ENCODE peak calls at places on chromosomes 1 and 21, in seven cellular contexts. T, F, Z, B, G, K and I are unnamed samples.

GRCh38 chr1:196409586-196409985 is 198.7 kb downstream of the KCNT2 start:
- DNase-seq in T (no peak), F (no peak), Z (no peak), B (no peak), G (no peak), K (no peak), I (no peak)

GRCh38 chr1:215260711-215261110 is 178.2 kb downstream of the KCNK2 start:
- DNase-seq in T (no peak), F (no peak), Z (no peak), B (no peak), G (no peak), K (no peak), I (no peak)

GRCh38 chr1:6743189-6744101 is 41.8 kb upstream of the CAMTA1 start:
- DNase-seq in T (peak), F (no peak), Z (no peak), B (peak), G (peak), K (no peak), I (peak)

GRCh38 chr1:44808938-44809917 is 905 bp downstream of the BTBD19 start:
- DNase-seq in T (peak), F (no peak), Z (peak), B (peak), G (peak), K (no peak), I (peak)

GRCh38 chr1:119008483-119009299 is 20.5 kb upstream of the TBX15 start:
- DNase-seq in T (peak), F (peak), Z (no peak), B (no peak), G (peak), K (no peak), I (peak)

GRCh38 chr1:10671090-10671489 is 125.4 kb downstream of the CASZ1 start:
- DNase-seq in T (peak), F (no peak), Z (no peak), B (no peak), G (no peak), K (no peak), I (no peak)

GRCh38 chr1:33633019-33633801 is 160.8 kb downstream of the ZSCAN20 start:
- DNase-seq in T (peak), F (peak), Z (peak), B (peak), G (peak), K (peak), I (peak)

GRCh38 chr1:54548389-54549044 is 489 bp downstream of the ACOT11 start:
- DNase-seq in T (no peak), F (no peak), Z (no peak), B (peak), G (no peak), K (no peak), I (no peak)

GRCh38 chr1:66262233-66262632 is 271.7 kb upstream of the SGIP1 start:
- DNase-seq in T (peak), F (no peak), Z (no peak), B (no peak), G (peak), K (no peak), I (peak)

GRCh38 chr1:87134625-87135024 is 194.1 kb upstream of the LMO4 start:
- DNase-seq in T (no peak), F (no peak), Z (no peak), B (no peak), G (no peak), K (no peak), I (no peak)

GRCh38 chr1:168260393-168260792 is 20.3 kb upstream of the TBX19 start:
- DNase-seq in T (no peak), F (peak), Z (no peak), B (no peak), G (no peak), K (no peak), I (no peak)

GRCh38 chr1:229749992-229750391 is 123.9 kb downstream of the URB2 start:
- DNase-seq in T (no peak), F (no peak), Z (no peak), B (no peak), G (no peak), K (no peak), I (no peak)

GRCh38 chr1:59062743-59063142 is 234.2 kb upstream of the FGGY start:
- DNase-seq in T (peak), F (no peak), Z (no peak), B (no peak), G (peak), K (no peak), I (no peak)

GRCh38 chr1:6003568-6004411 is 11.6 kb upstream of the NPHP4 start:
- DNase-seq in T (no peak), F (peak), Z (no peak), B (no peak), G (no peak), K (no peak), I (no peak)

GRCh38 chr1:184520343-184520742 is 133.5 kb downstream of the C1orf21 start:
- DNase-seq in T (no peak), F (peak), Z (no peak), B (no peak), G (no peak), K (no peak), I (no peak)

GRCh38 chr1:150365945-150366344 is 2.0 kb downstream of the RPRD2 start:
- DNase-seq in T (peak), F (no peak), Z (no peak), B (no peak), G (no peak), K (no peak), I (no peak)

GRCh38 chr1:46181343-46182260 is 5.3 kb upstream of the P3R3URF start:
- DNase-seq in T (peak), F (no peak), Z (no peak), B (no peak), G (peak), K (no peak), I (peak)

GRCh38 chr21:28487455-28488070 is 505.1 kb downstream of the LTN1 start:
- DNase-seq in T (no peak), F (no peak), Z (no peak), B (no peak), G (peak), K (no peak), I (no peak)

GRCh38 chr1:145717833-145718232 is 1.5 kb upstream of the CD160 start:
- DNase-seq in T (no peak), F (no peak), Z (no peak), B (no peak), G (no peak), K (no peak), I (no peak)

GRCh38 chr1:9289090-9289534 is 3.6 kb upstream of the SPSB1 start:
- DNase-seq in T (peak), F (peak), Z (peak), B (peak), G (peak), K (peak), I (no peak)

GRCh38 chr1:22729400-22729773 is 18.7 kb downstream of the EPHB2 start:
- DNase-seq in T (no peak), F (no peak), Z (no peak), B (no peak), G (no peak), K (no peak), I (no peak)

GRCh38 chr1:226403522-226404034 is 4.3 kb downstream of the PARP1 start:
- DNase-seq in T (peak), F (peak), Z (no peak), B (no peak), G (peak), K (no peak), I (peak)

GRCh38 chr1:27656157-27656893 is 15.7 kb downstream of the IFI6 start:
- DNase-seq in T (peak), F (no peak), Z (no peak), B (no peak), G (peak), K (no peak), I (peak)

GRCh38 chr1:109815809-109816791 is 52.4 kb upstream of the EPS8L3 start:
- DNase-seq in T (no peak), F (peak), Z (no peak), B (peak), G (peak), K (no peak), I (peak)

GRCh38 chr1:174964261-174964984 is 35.3 kb upstream of the CACYBP start:
- DNase-seq in T (peak), F (no peak), Z (no peak), B (peak), G (no peak), K (no peak), I (peak)

GRCh38 chr1:181349512-181349911 is 133.8 kb upstream of the CACNA1E start:
- DNase-seq in T (no peak), F (no peak), Z (no peak), B (peak), G (no peak), K (no peak), I (no peak)

GRCh38 chr1:233113009-233113712 is 162.8 kb downstream of the NTPCR start:
- DNase-seq in T (peak), F (no peak), Z (no peak), B (peak), G (peak), K (no peak), I (peak)